ENCODE peak calls at places on chromosome 14, in four cellular contexts. Y, D, T and C are unnamed samples.

GRCh38 chr14:23379331-23380196 is 2.7 kb downstream of the CMTM5 start:
- DNase-seq in Y (peak), D (peak), T (peak), C (peak)

GRCh38 chr14:106318700-106319099 is 792.3 kb downstream of the TMEM121 start:
- DNase-seq in Y (no peak), D (no peak), T (no peak), C (no peak)

GRCh38 chr14:71686677-71687076 is 245.6 kb upstream of the RGS6 start:
- DNase-seq in Y (no peak), D (no peak), T (no peak), C (no peak)

GRCh38 chr14:68157971-68158371 is 338.4 kb downstream of the RAD51B start:
- DNase-seq in Y (no peak), D (no peak), T (no peak), C (no peak)

GRCh38 chr14:29144598-29144997 is 378.0 kb downstream of the FOXG1 start:
- DNase-seq in Y (no peak), D (no peak), T (no peak), C (no peak)

GRCh38 chr14:91947196-91948184 is at the start of gene FBLN5:
- DNase-seq in Y (no peak), D (peak), T (peak), C (no peak)

GRCh38 chr14:101116486-101117130 is 213.1 kb upstream of the RTL1 start:
- DNase-seq in Y (no peak), D (no peak), T (peak), C (no peak)

GRCh38 chr14:69043007-69043444 is 63.9 kb upstream of the ACTN1 start:
- DNase-seq in Y (no peak), D (no peak), T (no peak), C (no peak)

GRCh38 chr14:58663494-58664111 is 25.8 kb downstream of the DACT1 start:
- DNase-seq in Y (no peak), D (no peak), T (peak), C (no peak)

GRCh38 chr14:54003064-54003463 is 46.4 kb upstream of the BMP4 start:
- DNase-seq in Y (no peak), D (no peak), T (no peak), C (no peak)

GRCh38 chr14:54002653-54003052 is 46.0 kb upstream of the BMP4 start:
- DNase-seq in Y (no peak), D (no peak), T (no peak), C (no peak)

GRCh38 chr14:54000341-54000811 is 43.8 kb upstream of the BMP4 start:
- DNase-seq in Y (no peak), D (no peak), T (no peak), C (no peak)

GRCh38 chr14:53999061-53999488 is 42.5 kb upstream of the BMP4 start:
- DNase-seq in Y (no peak), D (peak), T (no peak), C (no peak)

DNA sequence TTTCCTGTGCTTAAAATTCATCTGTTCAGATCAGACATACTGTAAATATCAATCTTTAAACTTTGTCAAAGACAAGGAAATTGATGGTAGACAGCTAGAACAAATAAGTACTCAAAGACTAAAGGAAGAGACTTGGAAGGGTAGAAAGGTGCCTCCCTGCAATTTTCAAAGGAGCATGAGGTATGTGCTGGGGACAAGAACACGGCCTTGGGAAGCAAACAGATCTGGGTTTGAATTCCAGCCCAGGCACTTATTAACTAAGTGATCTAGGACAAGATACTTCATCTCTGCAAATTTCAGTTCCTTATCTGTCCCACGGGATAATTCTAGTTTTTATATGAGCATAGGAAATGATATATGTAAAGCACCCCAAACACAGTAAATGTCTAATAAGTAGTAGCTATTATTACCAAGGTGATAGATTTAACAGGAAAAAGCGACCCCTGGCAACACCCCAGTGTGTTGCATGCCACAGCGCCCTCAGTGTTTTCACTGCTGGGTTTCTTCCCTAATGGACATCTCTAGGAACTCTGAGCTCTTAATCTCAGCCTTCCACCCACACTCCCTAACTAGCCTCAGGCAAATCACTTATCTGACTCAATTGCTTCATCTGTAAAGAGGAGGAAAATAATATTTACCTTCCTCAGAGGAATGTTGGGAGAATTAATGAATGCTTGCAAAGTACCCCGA is 44.7 kb upstream of the BMP4 start:
- DNase-seq in Y (no peak), D (peak), T (peak), C (no peak)
- TF ChIP-seq CTCF in Y (peak), D (no peak), T (peak), C (peak)

DNA sequence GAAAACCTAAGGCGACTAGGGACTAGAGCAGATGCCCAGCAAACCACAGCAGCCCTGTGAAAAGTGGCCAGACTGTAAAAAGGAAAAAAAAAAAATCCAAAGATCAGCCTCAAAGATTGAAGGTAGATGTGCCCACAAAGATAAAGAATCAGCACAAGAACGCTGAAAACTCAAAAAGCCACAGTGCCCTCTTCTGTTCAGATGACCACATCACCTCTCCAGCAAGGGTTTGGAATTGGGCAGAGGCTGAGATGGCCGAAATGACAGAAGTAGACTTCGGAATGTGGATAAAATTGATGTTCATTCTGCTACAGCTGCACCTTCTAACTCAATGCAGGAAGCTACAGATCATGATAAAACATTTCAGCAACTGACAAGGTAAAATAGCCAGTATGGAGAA is 154.4 kb downstream of the GPHN start:
- DNase-seq in Y (no peak), D (peak), T (peak), C (no peak)
- TF ChIP-seq CTCF in Y (peak), D (peak), T (peak), C (peak)

GRCh38 chr14:51253880-51254279 is 13.8 kb downstream of the TMX1 start:
- DNase-seq in Y (no peak), D (no peak), T (no peak), C (no peak)

GRCh38 chr14:51248041-51248987 is 8.3 kb downstream of the TMX1 start:
- DNase-seq in Y (no peak), D (no peak), T (no peak), C (no peak)

GRCh38 chr14:51246032-51246431 is 6.0 kb downstream of the TMX1 start:
- DNase-seq in Y (no peak), D (no peak), T (no peak), C (no peak)

DNA sequence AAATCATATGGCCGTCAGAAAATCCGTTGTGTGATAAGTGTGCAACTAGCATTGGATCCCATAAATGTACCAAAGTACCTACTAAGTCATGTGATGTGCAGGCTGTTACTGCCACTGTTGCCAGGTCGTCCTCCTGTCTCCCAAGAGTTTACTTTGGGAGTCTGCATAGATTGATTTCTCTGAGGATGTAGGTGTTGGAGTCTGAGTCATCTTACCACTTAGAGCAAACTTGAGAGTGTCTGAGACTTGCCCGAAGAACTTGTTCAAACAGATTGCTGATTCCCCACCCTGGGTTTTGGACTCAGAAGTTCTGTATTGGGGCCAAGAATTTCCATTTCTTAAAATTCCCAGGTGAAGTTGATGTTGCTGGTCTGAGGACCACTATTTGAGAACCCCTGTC is 11.4 kb downstream of the TMX1 start:
- DNase-seq in Y (no peak), D (no peak), T (no peak), C (no peak)
- TF ChIP-seq CTCF in Y (no peak), D (no peak), T (no peak), C (no peak)

GRCh38 chr14:89418976-89419375 is 1.9 kb upstream of the FOXN3 start:
- DNase-seq in Y (no peak), D (no peak), T (no peak), C (no peak)
- TF ChIP-seq CTCF in Y (no peak), D (no peak), T (peak), C (no peak)

DNA sequence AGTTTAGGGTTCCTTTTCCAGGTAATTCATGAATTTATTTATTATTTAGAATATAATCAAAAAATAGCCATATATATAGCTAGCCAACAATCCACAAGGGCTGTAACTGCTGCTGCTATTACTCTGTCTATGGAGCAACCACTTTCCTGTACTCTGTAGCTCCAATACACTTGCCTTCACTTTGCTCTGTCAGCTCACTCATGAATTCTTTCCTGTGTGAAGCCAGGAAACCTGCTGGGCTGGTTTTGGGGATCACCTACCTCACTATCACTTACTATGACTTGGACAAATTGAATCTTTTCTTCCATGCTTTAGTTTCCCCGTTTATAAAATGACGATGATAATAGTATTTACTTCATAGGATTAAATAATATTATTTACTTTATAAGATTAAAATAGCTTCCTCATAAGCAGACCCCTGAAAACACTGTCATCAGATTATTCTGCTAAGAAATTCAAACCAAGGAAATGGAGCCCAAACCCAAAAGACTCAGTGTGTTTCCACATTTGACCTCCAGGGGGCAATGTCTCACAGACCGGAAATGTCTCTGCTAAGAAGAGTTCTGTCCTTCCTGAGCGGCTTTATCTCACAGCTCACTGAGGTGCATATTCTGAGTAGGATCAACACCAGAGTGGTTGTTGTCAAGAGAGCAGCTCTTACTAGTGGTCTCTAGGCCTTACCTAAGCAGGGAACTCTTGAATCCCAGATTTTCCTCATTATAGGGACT is 457.1 kb downstream of the DAD1 start:
- DNase-seq in Y (peak), D (peak), T (peak), C (no peak)
- TF ChIP-seq CTCF in Y (peak), D (peak), T (peak), C (peak)

GRCh38 chr14:100104006-100104352 is 38.8 kb downstream of the EVL start:
- DNase-seq in Y (no peak), D (no peak), T (no peak), C (no peak)

GRCh38 chr14:100103261-100104005 is 38.2 kb downstream of the EVL start:
- DNase-seq in Y (no peak), D (no peak), T (no peak), C (no peak)

GRCh38 chr14:100106260-100106659 is 41.0 kb downstream of the EVL start:
- DNase-seq in Y (no peak), D (no peak), T (no peak), C (no peak)

GRCh38 chr14:100105357-100106169 is 40.3 kb downstream of the EVL start:
- DNase-seq in Y (no peak), D (no peak), T (no peak), C (no peak)

GRCh38 chr14:100104523-100105300 is 39.5 kb downstream of the EVL start:
- DNase-seq in Y (no peak), D (no peak), T (no peak), C (peak)
- TF ChIP-seq CTCF in Y (no peak), D (no peak), T (peak), C (peak)

GRCh38 chr14:87081004-87081403 is 912.0 kb downstream of the GALC start:
- DNase-seq in Y (no peak), D (no peak), T (no peak), C (no peak)
- TF ChIP-seq CTCF in Y (no peak), D (no peak), T (peak), C (no peak)

DNA sequence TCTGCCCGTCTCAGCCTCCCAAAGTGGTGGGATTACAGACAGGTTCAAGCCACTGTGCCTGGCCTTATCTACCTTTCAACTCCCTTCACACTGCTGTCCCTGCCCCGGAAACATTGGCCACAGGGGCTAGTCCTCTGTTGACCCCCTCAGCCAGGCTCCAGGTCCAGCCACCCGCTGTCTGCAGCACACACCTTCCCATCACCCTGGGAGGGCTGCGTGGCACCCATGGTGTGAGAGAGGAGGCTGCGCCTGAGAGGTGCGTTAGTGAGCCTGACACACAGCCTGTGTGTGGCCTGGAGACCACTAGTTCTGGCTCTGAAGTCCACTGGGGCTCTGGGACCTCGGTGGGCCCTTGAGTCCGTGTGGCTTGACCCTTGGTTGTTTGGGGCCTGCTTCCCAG is 28.4 kb upstream of the TRAF3 start:
- DNase-seq in Y (no peak), D (no peak), T (no peak), C (no peak)
- TF ChIP-seq CTCF in Y (no peak), D (no peak), T (no peak), C (no peak)